ENCODE peak calls at places on chromosomes 4 and X, in ten cellular contexts. X, T, N, D, F, P, K, I, B and Q are unnamed samples.

GRCh38 chr4:26624042-26624441 is 40.2 kb downstream of the TBC1D19 start:
- DNase-seq in X (no peak), T (no peak), N (no peak), D (no peak), F (no peak), P (no peak), K (no peak), I (no peak), B (no peak), Q (no peak)

GRCh38 chrX:144293229-144293628 is 409.4 kb downstream of the UBE2NL start:
- DNase-seq in X (peak; percentile 54), T (no peak), N (no peak), D (no peak), F (no peak), P (no peak), K (peak; percentile 39), I (no peak), B (no peak), Q (no peak)

GRCh38 chrX:51420610-51421009 is 75.8 kb downstream of the NUDT11 start:
- DNase-seq in X (peak; percentile 59), T (no peak), N (peak; percentile 26), D (peak; percentile 34), F (no peak), P (no peak), K (peak; percentile 8), I (no peak), B (no peak), Q (peak; percentile 37)

GRCh38 chr4:2870098-2870497 is 26.5 kb downstream of the ADD1 start:
- DNase-seq in X (no peak), T (no peak), N (no peak), D (no peak), F (no peak), P (no peak), K (no peak), I (no peak), B (no peak), Q (no peak)

GRCh38 chrX:6761251-6761650 is 226.3 kb upstream of the VCX3A start:
- DNase-seq in X (no peak), T (no peak), N (no peak), D (no peak), F (no peak), P (no peak), K (no peak), I (no peak), B (no peak), Q (no peak)

GRCh38 chr4:94689155-94689554 is 68.6 kb upstream of the BMPR1B start:
- DNase-seq in X (no peak), T (no peak), N (no peak), D (no peak), F (no peak), P (no peak), K (no peak), I (no peak), B (no peak), Q (no peak)

GRCh38 chrX:48703642-48704481 is 7.3 kb downstream of the SUV39H1 start:
- DNase-seq in X (peak; percentile 90), T (no peak), N (peak; percentile 25), D (no peak), F (no peak), P (no peak), K (peak; percentile 94), I (no peak), B (no peak), Q (peak; percentile 21)

GRCh38 chrX:17415242-17415815 is 40.3 kb downstream of the NHS start:
- DNase-seq in X (no peak), T (no peak), N (peak; percentile 76), D (no peak), F (no peak), P (no peak), K (no peak), I (no peak), B (no peak), Q (no peak)

GRCh38 chr4:81031389-81032173 is 1.1 kb downstream of the BMP3 start:
- DNase-seq in X (no peak), T (no peak), N (no peak), D (no peak), F (no peak), P (no peak), K (no peak), I (peak; percentile 33), B (no peak), Q (peak; percentile 38)

GRCh38 chr4:148207074-148207473 is 235.1 kb downstream of the NR3C2 start:
- DNase-seq in X (no peak), T (no peak), N (no peak), D (no peak), F (no peak), P (no peak), K (no peak), I (no peak), B (no peak), Q (no peak)

GRCh38 chr4:98605216-98605615 is 53.2 kb downstream of the TSPAN5 start:
- DNase-seq in X (peak; percentile 11), T (no peak), N (peak; percentile 67), D (no peak), F (no peak), P (no peak), K (no peak), I (no peak), B (no peak), Q (no peak)

GRCh38 chr4:106691749-106692148 is 323.2 kb upstream of the GIMD1 start:
- DNase-seq in X (no peak), T (no peak), N (no peak), D (no peak), F (no peak), P (no peak), K (no peak), I (no peak), B (no peak), Q (no peak)

GRCh38 chr4:67746797-67747495 is 7.2 kb downstream of the GNRHR start:
- DNase-seq in X (peak; percentile 78), T (no peak), N (peak; percentile 60), D (no peak), F (no peak), P (no peak), K (peak; percentile 43), I (no peak), B (no peak), Q (no peak)

GRCh38 chr4:86848136-86848535 is 1.0 kb downstream of the SLC10A6 start:
- DNase-seq in X (no peak), T (no peak), N (peak; percentile 63), D (no peak), F (no peak), P (no peak), K (no peak), I (no peak), B (no peak), Q (no peak)

GRCh38 chr4:86940920-86941460 is 6.2 kb downstream of the AFF1 start:
- DNase-seq in X (no peak), T (no peak), N (no peak), D (no peak), F (no peak), P (no peak), K (no peak), I (no peak), B (no peak), Q (no peak)

GRCh38 chr4:122045533-122045932 is 93.7 kb upstream of the TRPC3 start:
- DNase-seq in X (peak; percentile 97), T (no peak), N (peak; percentile 90), D (no peak), F (peak; percentile 12), P (no peak), K (peak; percentile 88), I (peak; percentile 66), B (no peak), Q (peak; percentile 2)

DNA sequence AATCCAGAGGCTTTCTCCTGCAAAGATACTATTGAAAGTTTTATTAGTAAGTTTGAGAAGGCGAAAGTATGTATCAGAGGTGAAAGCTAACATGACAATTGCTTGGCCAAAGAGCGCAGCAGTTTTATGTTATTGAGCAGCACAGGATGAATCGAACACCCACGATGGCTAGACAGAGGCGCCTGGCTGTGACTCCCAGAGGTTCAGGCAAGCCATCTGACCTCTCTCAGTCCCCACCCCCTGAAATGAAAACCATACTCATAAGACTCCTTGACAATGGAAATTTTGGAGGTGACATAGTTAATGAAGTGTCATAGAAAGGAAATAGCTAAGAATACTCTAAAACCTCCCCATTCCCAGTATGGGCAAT is 70.6 kb downstream of the MGST2 start:
- DNase-seq in X (no peak), T (peak; percentile 59), N (no peak), D (no peak), F (no peak), P (no peak), K (no peak), I (no peak), B (no peak), Q (no peak)
- H3K4me1 ChIP-seq in X (peaks cover 17% of the 10 kb centered on the region), T (peaks cover 40% of the 10 kb centered on the region), N (peaks cover 10% of the 10 kb centered on the region), D (no peaks in the 10 kb centered on the region), F (peaks cover 9% of the 10 kb centered on the region), P (peaks cover 35% of the 10 kb centered on the region), K (peaks cover 9% of the 10 kb centered on the region), I (peaks cover 20% of the 10 kb centered on the region), B (peaks cover 31% of the 10 kb centered on the region), Q (peaks cover 14% of the 10 kb centered on the region)

GRCh38 chrX:1012678-1013300 is 199.7 kb downstream of the CRLF2 start:
- DNase-seq in X (no peak), T (no peak), N (no peak), D (no peak), F (no peak), P (no peak), K (no peak), I (no peak), B (no peak), Q (no peak)
- H3K9me3 ChIP-seq in X (no peaks in the 10 kb centered on the region), T (no peaks in the 10 kb centered on the region), N (no peaks in the 10 kb centered on the region), D (no peaks in the 10 kb centered on the region), F (no peaks in the 10 kb centered on the region), P (no peaks in the 10 kb centered on the region), K (peaks cover 11% of the 10 kb centered on the region), I (no peaks in the 10 kb centered on the region), B (no peaks in the 10 kb centered on the region), Q (peaks cover 7% of the 10 kb centered on the region)

GRCh38 chr4:78038704-78039103 is 18.4 kb upstream of the FRAS1 start:
- DNase-seq in X (no peak), T (no peak), N (no peak), D (no peak), F (no peak), P (no peak), K (no peak), I (no peak), B (no peak), Q (no peak)
- H3K4me1 ChIP-seq in X (no peaks in the 10 kb centered on the region), T (no peaks in the 10 kb centered on the region), N (no peaks in the 10 kb centered on the region), D (no peaks in the 10 kb centered on the region), F (no peaks in the 10 kb centered on the region), P (no peaks in the 10 kb centered on the region), K (no peaks in the 10 kb centered on the region), I (no peaks in the 10 kb centered on the region), B (no peaks in the 10 kb centered on the region), Q (no peaks in the 10 kb centered on the region)

DNA sequence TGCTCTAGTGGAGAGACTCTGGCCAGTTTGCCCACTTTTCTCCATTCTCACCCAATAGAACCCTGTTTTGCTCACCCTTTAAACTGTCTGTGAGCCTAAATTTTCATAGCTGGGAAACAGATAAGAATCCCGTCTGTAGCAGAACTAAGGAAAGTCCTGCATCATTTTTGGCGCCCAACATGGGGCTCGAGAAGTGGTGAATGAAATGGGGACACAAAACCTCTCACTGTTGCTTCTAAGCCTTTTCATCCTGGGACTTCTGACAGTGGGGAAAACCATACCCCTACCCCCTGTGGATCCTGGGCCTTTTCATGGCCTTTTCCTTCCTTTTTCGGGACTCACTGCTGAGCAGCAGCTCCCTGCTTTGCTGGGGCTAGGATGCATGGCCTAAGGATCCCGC is 189.9 kb downstream of the INPP4B start:
- DNase-seq in X (no peak), T (no peak), N (peak; percentile 33), D (no peak), F (no peak), P (no peak), K (peak; percentile 48), I (no peak), B (no peak), Q (peak; percentile 19)
- H3K9me3 ChIP-seq in X (peaks cover 48% of the 10 kb centered on the region), T (peaks cover 28% of the 10 kb centered on the region), N (peaks cover 3% of the 10 kb centered on the region), D (peaks cover 32% of the 10 kb centered on the region), F (peaks cover 7% of the 10 kb centered on the region), P (peaks cover 8% of the 10 kb centered on the region), K (peaks cover 32% of the 10 kb centered on the region), I (peaks cover 98% of the 10 kb centered on the region), B (no peaks in the 10 kb centered on the region), Q (peaks cover 71% of the 10 kb centered on the region)

GRCh38 chr4:184437988-184438774 is 36.2 kb downstream of the IRF2 start:
- DNase-seq in X (no peak), T (no peak), N (no peak), D (no peak), F (no peak), P (no peak), K (no peak), I (no peak), B (no peak), Q (peak; percentile 57)
- H3K4me1 ChIP-seq in X (no peaks in the 10 kb centered on the region), T (peaks cover 54% of the 10 kb centered on the region), N (peaks cover 15% of the 10 kb centered on the region), D (peaks cover 5% of the 10 kb centered on the region), F (peaks cover 20% of the 10 kb centered on the region), P (peaks cover 56% of the 10 kb centered on the region), K (no peaks in the 10 kb centered on the region), I (peaks cover 40% of the 10 kb centered on the region), B (peaks cover 6% of the 10 kb centered on the region), Q (peaks cover 16% of the 10 kb centered on the region)